ENCODE peak calls at places on chromosomes 12 and 14, in four cellular contexts. One of them, this sample, is unnamed.

GRCh38 chr12:56046027-56046780 is 4.5 kb downstream of the RPS26 start:
- DNase-seq in K562: peak; percentile 27
- DNase-seq in A549: no peak
- DNase-seq in HepG2: no peak
- DNase-seq in this sample: no peak

GRCh38 chr14:102452302-102452701 is 57.3 kb downstream of the ANKRD9 start:
- DNase-seq in A549: no peak
- DNase-seq in K562: no peak
- DNase-seq in HepG2: no peak
- DNase-seq in this sample: no peak

GRCh38 chr12:116262741-116263140 is 14.8 kb downstream of the MED13L start:
- DNase-seq in K562: no peak
- DNase-seq in HepG2: no peak
- DNase-seq in A549: no peak
- DNase-seq in this sample: no peak

GRCh38 chr14:105861985-105862465 is 335.6 kb downstream of the TMEM121 start:
- DNase-seq in K562: no peak
- DNase-seq in A549: no peak
- DNase-seq in HepG2: no peak
- DNase-seq in this sample: peak; percentile 3

GRCh38 chr12:110565919-110566871 is 16.9 kb downstream of the PPTC7 start:
- DNase-seq in K562: no peak
- DNase-seq in HepG2: peak; percentile 78
- DNase-seq in A549: no peak
- DNase-seq in this sample: no peak

GRCh38 chr12:132444957-132445883 is 44.7 kb upstream of the FBRSL1 start:
- DNase-seq in K562: no peak
- DNase-seq in A549: no peak
- DNase-seq in HepG2: no peak
- DNase-seq in this sample: no peak

GRCh38 chr12:65695077-65695865 is 129.0 kb upstream of the HMGA2 start:
- DNase-seq in A549: peak; percentile 90
- DNase-seq in K562: peak; percentile 42
- DNase-seq in HepG2: peak; percentile 15
- DNase-seq in this sample: no peak

GRCh38 chr12:94690199-94690695 is 39.9 kb upstream of the TMCC3 start:
- DNase-seq in K562: no peak
- DNase-seq in A549: no peak
- DNase-seq in HepG2: peak; percentile 12
- DNase-seq in this sample: no peak

GRCh38 chr12:91507754-91508153 is 325.1 kb upstream of the DCN start:
- DNase-seq in K562: no peak
- DNase-seq in HepG2: no peak
- DNase-seq in A549: no peak
- DNase-seq in this sample: no peak

GRCh38 chr14:21993070-21993469 is 319.5 kb upstream of the OR4E1 start:
- DNase-seq in HepG2: no peak
- DNase-seq in K562: no peak
- DNase-seq in A549: peak; percentile 33
- DNase-seq in this sample: no peak

GRCh38 chr14:104863131-104863862 is 1.8 kb upstream of the CEP170B start:
- DNase-seq in A549: no peak
- DNase-seq in K562: no peak
- DNase-seq in HepG2: no peak
- DNase-seq in this sample: no peak

GRCh38 chr14:104195854-104196253 is 57.5 kb downstream of the KIF26A start:
- DNase-seq in K562: no peak
- DNase-seq in HepG2: no peak
- DNase-seq in A549: no peak
- DNase-seq in this sample: no peak

GRCh38 chr12:123034865-123035264 is 54.4 kb downstream of the ARL6IP4 start:
- DNase-seq in HepG2: no peak
- DNase-seq in A549: peak; percentile 48
- DNase-seq in K562: peak; percentile 26
- DNase-seq in this sample: no peak

GRCh38 chr12:86264451-86265328 is 8.5 kb upstream of the MGAT4C start:
- DNase-seq in HepG2: no peak
- DNase-seq in A549: no peak
- DNase-seq in K562: no peak
- DNase-seq in this sample: peak; percentile 80

GRCh38 chr14:77311217-77311616 is 9.5 kb downstream of the POMT2 start:
- DNase-seq in HepG2: no peak
- DNase-seq in K562: no peak
- DNase-seq in A549: no peak
- DNase-seq in this sample: no peak

GRCh38 chr14:61329478-61330051 is 8.2 kb downstream of the PRKCH start:
- DNase-seq in K562: no peak
- DNase-seq in HepG2: no peak
- DNase-seq in A549: no peak
- DNase-seq in this sample: no peak

GRCh38 chr12:46453428-46453827 is 80.9 kb upstream of the SLC38A2 start:
- DNase-seq in HepG2: no peak
- DNase-seq in A549: no peak
- DNase-seq in K562: no peak
- DNase-seq in this sample: no peak

GRCh38 chr14:104301731-104302460 is 163.5 kb downstream of the KIF26A start:
- DNase-seq in A549: no peak
- DNase-seq in K562: no peak
- DNase-seq in HepG2: no peak
- DNase-seq in this sample: no peak

GRCh38 chr14:74240794-74241610 is 1.8 kb downstream of the VSX2 start:
- DNase-seq in K562: no peak
- DNase-seq in HepG2: no peak
- DNase-seq in A549: no peak
- DNase-seq in this sample: peak; percentile 45

GRCh38 chr12:124400124-124400523 is 105.2 kb downstream of the RFLNA start:
- DNase-seq in K562: no peak
- DNase-seq in HepG2: no peak
- DNase-seq in A549: no peak
- DNase-seq in this sample: no peak

GRCh38 chr12:8499616-8500015 is 13.7 kb upstream of the CLEC4D start:
- DNase-seq in HepG2: no peak
- DNase-seq in A549: no peak
- DNase-seq in K562: no peak
- DNase-seq in this sample: no peak

GRCh38 chr14:72433511-72433910 is 460.4 kb downstream of the DPF3 start:
- DNase-seq in A549: peak; percentile 22
- DNase-seq in K562: no peak
- DNase-seq in HepG2: no peak
- DNase-seq in this sample: no peak

GRCh38 chr12:67042697-67043131 is 226.4 kb upstream of the CAND1 start:
- DNase-seq in K562: peak; percentile 8
- DNase-seq in A549: peak; percentile 29
- DNase-seq in HepG2: no peak
- DNase-seq in this sample: peak; percentile 34

GRCh38 chr14:74508292-74508731 is 14.7 kb downstream of the ISCA2 start:
- DNase-seq in K562: no peak
- DNase-seq in HepG2: peak; percentile 54
- DNase-seq in A549: peak; percentile 41
- DNase-seq in this sample: peak; percentile 76

GRCh38 chr12:105773501-105773900 is 365.3 kb downstream of the NUAK1 start:
- DNase-seq in HepG2: no peak
- DNase-seq in K562: no peak
- DNase-seq in A549: no peak
- DNase-seq in this sample: no peak

GRCh38 chr14:61247935-61248334 is 33.2 kb downstream of the TMEM30B start:
- DNase-seq in K562: no peak
- DNase-seq in A549: no peak
- DNase-seq in HepG2: no peak
- DNase-seq in this sample: no peak

GRCh38 chr14:102088012-102088792 is 1.4 kb upstream of the HSP90AA1 start:
- DNase-seq in A549: no peak
- DNase-seq in K562: peak; percentile 64
- DNase-seq in HepG2: no peak
- DNase-seq in this sample: peak; percentile 72

GRCh38 chr14:81434230-81434629 is 34.1 kb upstream of the STON2 start:
- DNase-seq in K562: peak; percentile 87
- DNase-seq in HepG2: no peak
- DNase-seq in A549: no peak
- DNase-seq in this sample: no peak

GRCh38 chr12:58757422-58757821 is 162.9 kb downstream of the LRIG3 start:
- DNase-seq in HepG2: no peak
- DNase-seq in A549: no peak
- DNase-seq in K562: no peak
- DNase-seq in this sample: no peak

GRCh38 chr14:33810308-33810707 is 140.6 kb downstream of the EGLN3 start:
- DNase-seq in K562: no peak
- DNase-seq in HepG2: no peak
- DNase-seq in A549: no peak
- DNase-seq in this sample: no peak

DNA sequence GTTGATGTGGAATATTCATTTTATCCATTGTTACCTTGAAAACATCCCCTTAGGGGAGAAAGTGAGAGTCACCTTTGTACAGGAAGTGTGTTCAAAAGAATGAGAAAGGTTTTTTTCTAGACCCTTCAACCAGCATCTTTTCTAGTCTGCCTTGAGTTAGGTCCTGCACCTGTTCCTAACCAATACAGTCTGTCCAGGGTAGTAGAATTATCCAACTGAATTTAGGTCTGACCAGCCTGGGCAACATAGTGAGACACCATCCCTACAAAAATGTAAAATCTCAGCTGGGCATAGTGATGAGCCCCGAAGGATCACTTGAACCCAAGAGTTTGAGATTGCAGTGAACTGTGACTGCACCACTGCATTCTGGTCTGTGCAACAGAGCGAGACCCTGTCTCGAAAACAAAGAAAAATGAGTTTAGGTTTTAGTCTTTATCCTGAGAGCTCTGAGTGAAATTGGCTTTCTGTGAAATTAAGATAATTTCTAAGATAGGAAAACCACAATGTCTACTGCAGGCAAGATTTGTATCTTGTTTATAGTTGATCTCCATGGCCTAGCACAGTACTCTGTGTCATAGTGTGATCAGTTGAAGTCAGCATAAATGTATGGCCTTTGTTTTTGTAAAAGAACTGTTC is 25.2 kb downstream of the ARHGAP5 start:
- DNase-seq in A549: no peak
- DNase-seq in HepG2: no peak
- DNase-seq in K562: no peak
- DNase-seq in this sample: no peak
- TF ChIP-seq NR3C1 in A549: no peak
- TF ChIP-seq NR3C1 in HepG2: no peak
- TF ChIP-seq NR3C1 in K562: no peak
- TF ChIP-seq NR3C1 in this sample: no peak

GRCh38 chr12:130179191-130179590 is 16.9 kb downstream of the FZD10 start:
- DNase-seq in HepG2: no peak
- DNase-seq in A549: no peak
- DNase-seq in K562: no peak
- DNase-seq in this sample: no peak
- TF ChIP-seq MAX in HepG2: no peak
- TF ChIP-seq MAX in A549: no peak
- TF ChIP-seq MAX in K562: no peak
- TF ChIP-seq MAX in this sample: no peak

GRCh38 chr14:91350813-91351507 is 66.7 kb downstream of the CCDC88C start:
- DNase-seq in A549: no peak
- DNase-seq in K562: no peak
- DNase-seq in HepG2: no peak
- DNase-seq in this sample: no peak
- TF ChIP-seq NR3C1 in A549: no peak
- TF ChIP-seq NR3C1 in K562: no peak
- TF ChIP-seq NR3C1 in HepG2: no peak
- TF ChIP-seq NR3C1 in this sample: no peak

DNA sequence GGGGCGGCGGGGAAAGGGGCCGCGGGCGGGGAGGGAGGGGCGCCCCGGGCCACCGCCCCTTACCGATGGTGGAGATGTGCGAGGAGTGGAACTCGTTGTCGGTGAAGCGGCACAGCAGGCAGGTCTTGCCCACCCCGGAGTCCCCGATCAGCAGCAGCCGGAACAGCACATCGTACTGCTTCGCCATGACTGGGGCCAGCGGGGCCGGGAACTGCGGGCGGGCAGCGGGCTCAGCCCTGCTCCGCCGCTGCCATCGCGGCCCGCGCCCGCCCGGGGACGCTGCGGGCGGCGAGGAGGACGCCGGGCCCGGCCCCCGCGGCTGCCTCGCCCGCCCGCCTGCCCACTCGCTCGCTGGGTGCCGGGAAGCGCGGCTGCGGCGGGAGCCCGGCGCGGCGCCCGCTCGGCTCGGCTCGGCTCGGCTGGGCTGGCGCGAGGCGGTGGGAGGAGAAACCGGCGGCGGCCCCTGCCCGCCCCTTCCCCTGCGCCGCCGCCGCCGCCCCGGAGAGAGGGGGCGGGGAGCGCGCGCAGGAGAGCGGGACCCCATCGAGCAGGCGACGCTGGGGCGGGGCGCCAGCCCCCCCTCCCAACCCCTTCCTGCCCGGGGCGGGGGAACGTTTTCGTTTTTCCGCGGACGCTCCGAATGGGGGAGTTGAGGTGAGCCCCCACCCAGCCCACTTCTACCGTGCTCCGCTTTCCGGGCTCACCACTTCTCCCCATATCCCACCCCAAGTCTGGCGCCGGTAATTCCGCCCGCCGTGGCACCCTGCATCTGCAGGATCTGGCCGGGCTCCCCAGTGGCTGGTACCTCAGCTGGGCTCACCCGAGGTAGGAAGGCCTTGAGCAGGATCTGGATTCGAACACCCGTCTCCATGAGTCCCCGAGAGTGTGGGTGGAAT is at the start of gene RAB15:
- DNase-seq in HepG2: no peak
- DNase-seq in A549: peak; percentile 39
- DNase-seq in K562: no peak
- DNase-seq in this sample: peak; percentile 43
- TF ChIP-seq MAX in HepG2: no peak
- TF ChIP-seq MAX in A549: no peak
- TF ChIP-seq MAX in K562: no peak
- TF ChIP-seq MAX in this sample: no peak

DNA sequence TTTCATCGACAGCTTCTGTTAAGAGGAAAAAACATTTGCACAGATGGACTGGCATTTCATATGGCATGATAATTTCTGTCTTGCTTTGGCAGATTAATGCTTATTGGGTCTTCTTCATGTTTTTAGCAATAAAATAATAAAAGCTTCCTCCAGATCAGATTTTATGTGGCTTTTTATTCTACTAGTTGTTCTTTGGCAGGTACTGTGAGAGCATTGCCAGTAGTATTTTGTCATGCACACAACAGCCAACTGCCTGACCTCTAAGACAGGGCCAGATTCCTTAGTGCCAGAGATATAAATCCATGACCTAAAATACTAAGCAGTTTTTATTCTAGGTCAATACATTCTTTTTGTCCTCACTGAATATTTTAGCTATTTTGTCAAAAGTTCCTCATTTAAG is 9.0 kb downstream of the ABCD2 start:
- DNase-seq in HepG2: no peak
- DNase-seq in A549: no peak
- DNase-seq in K562: no peak
- DNase-seq in this sample: no peak
- TF ChIP-seq NR3C1 in HepG2: no peak
- TF ChIP-seq NR3C1 in A549: no peak
- TF ChIP-seq NR3C1 in K562: no peak
- TF ChIP-seq NR3C1 in this sample: no peak

This sample was measured in WTC11.